ENCODE peak calls at places on chromosomes 5 and 9, in nine cellular contexts. One of them, this sample, is unnamed.

GRCh38 chr5:149641600-149641999 is 60.3 kb downstream of the ARHGEF37 start:
- DNase-seq in D341Med: no peak
- DNase-seq in amygdala: no peak
- DNase-seq in spleen: no peak
- DNase-seq in T-helper 2 cell treated with Interferon-gamma antibody and Interleukin-4, amounts not matched to agents 5 μg/mL and 100 μg/mL, for 36 hours: no peak
- DNase-seq in stomach: no peak
- DNase-seq in NCI-H1930: no peak
- DNase-seq in right lobe of liver: no peak
- DNase-seq in activated CD4-positive, alpha-beta T cell treated with anti-CD3 and anti-CD28 coated beads, Interleukin-2, amount 10 ng/mL, durations not matched to agents 7 days and 5 days: no peak
- DNase-seq in this sample: no peak

GRCh38 chr9:127921592-127922120 is 4.8 kb upstream of the ST6GALNAC4 start:
- DNase-seq in D341Med: peak; percentile 89
- DNase-seq in right lobe of liver: peak; percentile 81
- DNase-seq in stomach: peak; percentile 81
- DNase-seq in activated CD4-positive, alpha-beta T cell treated with anti-CD3 and anti-CD28 coated beads, Interleukin-2, amount 10 ng/mL, durations not matched to agents 7 days and 5 days: peak; percentile 79
- DNase-seq in NCI-H1930: peak; percentile 30
- DNase-seq in spleen: peak; percentile 94
- DNase-seq in amygdala: no peak
- DNase-seq in T-helper 2 cell treated with Interferon-gamma antibody and Interleukin-4, amounts not matched to agents 5 μg/mL and 100 μg/mL, for 36 hours: peak; percentile 71
- DNase-seq in this sample: no peak

GRCh38 chr5:76427481-76428140 is 24.5 kb downstream of the IQGAP2 start:
- DNase-seq in right lobe of liver: no peak
- DNase-seq in spleen: no peak
- DNase-seq in stomach: no peak
- DNase-seq in T-helper 2 cell treated with Interferon-gamma antibody and Interleukin-4, amounts not matched to agents 5 μg/mL and 100 μg/mL, for 36 hours: no peak
- DNase-seq in NCI-H1930: no peak
- DNase-seq in activated CD4-positive, alpha-beta T cell treated with anti-CD3 and anti-CD28 coated beads, Interleukin-2, amount 10 ng/mL, durations not matched to agents 7 days and 5 days: no peak
- DNase-seq in amygdala: no peak
- DNase-seq in D341Med: no peak
- DNase-seq in this sample: no peak

GRCh38 chr5:161263186-161263585 is 283.3 kb downstream of the GABRB2 start:
- DNase-seq in spleen: no peak
- DNase-seq in stomach: no peak
- DNase-seq in T-helper 2 cell treated with Interferon-gamma antibody and Interleukin-4, amounts not matched to agents 5 μg/mL and 100 μg/mL, for 36 hours: no peak
- DNase-seq in activated CD4-positive, alpha-beta T cell treated with anti-CD3 and anti-CD28 coated beads, Interleukin-2, amount 10 ng/mL, durations not matched to agents 7 days and 5 days: no peak
- DNase-seq in NCI-H1930: no peak
- DNase-seq in D341Med: no peak
- DNase-seq in amygdala: no peak
- DNase-seq in right lobe of liver: no peak
- DNase-seq in this sample: no peak

GRCh38 chr9:122580360-122580759 is 2.8 kb downstream of the OR1L8 start:
- DNase-seq in stomach: no peak
- DNase-seq in right lobe of liver: no peak
- DNase-seq in amygdala: no peak
- DNase-seq in D341Med: no peak
- DNase-seq in activated CD4-positive, alpha-beta T cell treated with anti-CD3 and anti-CD28 coated beads, Interleukin-2, amount 10 ng/mL, durations not matched to agents 7 days and 5 days: no peak
- DNase-seq in NCI-H1930: no peak
- DNase-seq in T-helper 2 cell treated with Interferon-gamma antibody and Interleukin-4, amounts not matched to agents 5 μg/mL and 100 μg/mL, for 36 hours: no peak
- DNase-seq in spleen: no peak
- DNase-seq in this sample: no peak

GRCh38 chr5:108654042-108654441 is 93.7 kb upstream of the FER start:
- DNase-seq in activated CD4-positive, alpha-beta T cell treated with anti-CD3 and anti-CD28 coated beads, Interleukin-2, amount 10 ng/mL, durations not matched to agents 7 days and 5 days: no peak
- DNase-seq in stomach: no peak
- DNase-seq in NCI-H1930: no peak
- DNase-seq in T-helper 2 cell treated with Interferon-gamma antibody and Interleukin-4, amounts not matched to agents 5 μg/mL and 100 μg/mL, for 36 hours: no peak
- DNase-seq in D341Med: no peak
- DNase-seq in amygdala: no peak
- DNase-seq in spleen: no peak
- DNase-seq in right lobe of liver: no peak
- DNase-seq in this sample: no peak

GRCh38 chr9:14304242-14304641 is 9.7 kb downstream of the NFIB start:
- DNase-seq in stomach: no peak
- DNase-seq in spleen: no peak
- DNase-seq in NCI-H1930: no peak
- DNase-seq in activated CD4-positive, alpha-beta T cell treated with anti-CD3 and anti-CD28 coated beads, Interleukin-2, amount 10 ng/mL, durations not matched to agents 7 days and 5 days: no peak
- DNase-seq in right lobe of liver: no peak
- DNase-seq in amygdala: no peak
- DNase-seq in T-helper 2 cell treated with Interferon-gamma antibody and Interleukin-4, amounts not matched to agents 5 μg/mL and 100 μg/mL, for 36 hours: no peak
- DNase-seq in D341Med: no peak
- DNase-seq in this sample: no peak

GRCh38 chr9:1954238-1954637 is 60.9 kb upstream of the SMARCA2 start:
- DNase-seq in activated CD4-positive, alpha-beta T cell treated with anti-CD3 and anti-CD28 coated beads, Interleukin-2, amount 10 ng/mL, durations not matched to agents 7 days and 5 days: no peak
- DNase-seq in T-helper 2 cell treated with Interferon-gamma antibody and Interleukin-4, amounts not matched to agents 5 μg/mL and 100 μg/mL, for 36 hours: no peak
- DNase-seq in amygdala: no peak
- DNase-seq in right lobe of liver: no peak
- DNase-seq in D341Med: no peak
- DNase-seq in spleen: no peak
- DNase-seq in NCI-H1930: no peak
- DNase-seq in stomach: no peak
- DNase-seq in this sample: no peak

GRCh38 chr5:100840364-100840763 is 62.7 kb downstream of the ST8SIA4 start:
- DNase-seq in spleen: no peak
- DNase-seq in amygdala: no peak
- DNase-seq in NCI-H1930: no peak
- DNase-seq in stomach: no peak
- DNase-seq in T-helper 2 cell treated with Interferon-gamma antibody and Interleukin-4, amounts not matched to agents 5 μg/mL and 100 μg/mL, for 36 hours: peak; percentile 54
- DNase-seq in right lobe of liver: no peak
- DNase-seq in activated CD4-positive, alpha-beta T cell treated with anti-CD3 and anti-CD28 coated beads, Interleukin-2, amount 10 ng/mL, durations not matched to agents 7 days and 5 days: no peak
- DNase-seq in D341Med: no peak
- DNase-seq in this sample: no peak

GRCh38 chr9:20972684-20973083 is 58.8 kb downstream of the HACD4 start:
- DNase-seq in spleen: no peak
- DNase-seq in stomach: no peak
- DNase-seq in right lobe of liver: no peak
- DNase-seq in NCI-H1930: no peak
- DNase-seq in amygdala: no peak
- DNase-seq in T-helper 2 cell treated with Interferon-gamma antibody and Interleukin-4, amounts not matched to agents 5 μg/mL and 100 μg/mL, for 36 hours: no peak
- DNase-seq in activated CD4-positive, alpha-beta T cell treated with anti-CD3 and anti-CD28 coated beads, Interleukin-2, amount 10 ng/mL, durations not matched to agents 7 days and 5 days: no peak
- DNase-seq in D341Med: no peak
- DNase-seq in this sample: no peak

GRCh38 chr5:126998201-126998631 is 32.1 kb downstream of the MARCHF3 start:
- DNase-seq in D341Med: no peak
- DNase-seq in activated CD4-positive, alpha-beta T cell treated with anti-CD3 and anti-CD28 coated beads, Interleukin-2, amount 10 ng/mL, durations not matched to agents 7 days and 5 days: no peak
- DNase-seq in stomach: no peak
- DNase-seq in amygdala: no peak
- DNase-seq in T-helper 2 cell treated with Interferon-gamma antibody and Interleukin-4, amounts not matched to agents 5 μg/mL and 100 μg/mL, for 36 hours: no peak
- DNase-seq in spleen: no peak
- DNase-seq in NCI-H1930: no peak
- DNase-seq in right lobe of liver: no peak
- DNase-seq in this sample: peak; percentile 10

GRCh38 chr9:134171316-134172197 is 7.2 kb upstream of the RNU6ATAC start:
- DNase-seq in spleen: peak; percentile 65
- DNase-seq in NCI-H1930: no peak
- DNase-seq in right lobe of liver: peak; percentile 56
- DNase-seq in stomach: no peak
- DNase-seq in amygdala: no peak
- DNase-seq in activated CD4-positive, alpha-beta T cell treated with anti-CD3 and anti-CD28 coated beads, Interleukin-2, amount 10 ng/mL, durations not matched to agents 7 days and 5 days: no peak
- DNase-seq in D341Med: no peak
- DNase-seq in T-helper 2 cell treated with Interferon-gamma antibody and Interleukin-4, amounts not matched to agents 5 μg/mL and 100 μg/mL, for 36 hours: no peak
- DNase-seq in this sample: no peak

GRCh38 chr9:110337727-110338522 is at the start of gene TXNDC8:
- DNase-seq in activated CD4-positive, alpha-beta T cell treated with anti-CD3 and anti-CD28 coated beads, Interleukin-2, amount 10 ng/mL, durations not matched to agents 7 days and 5 days: no peak
- DNase-seq in spleen: no peak
- DNase-seq in D341Med: no peak
- DNase-seq in right lobe of liver: no peak
- DNase-seq in NCI-H1930: no peak
- DNase-seq in amygdala: no peak
- DNase-seq in stomach: no peak
- DNase-seq in T-helper 2 cell treated with Interferon-gamma antibody and Interleukin-4, amounts not matched to agents 5 μg/mL and 100 μg/mL, for 36 hours: no peak
- DNase-seq in this sample: no peak

GRCh38 chr5:82792001-82792615 is 285.1 kb downstream of the TMEM167A start:
- DNase-seq in NCI-H1930: no peak
- DNase-seq in T-helper 2 cell treated with Interferon-gamma antibody and Interleukin-4, amounts not matched to agents 5 μg/mL and 100 μg/mL, for 36 hours: no peak
- DNase-seq in spleen: no peak
- DNase-seq in right lobe of liver: no peak
- DNase-seq in activated CD4-positive, alpha-beta T cell treated with anti-CD3 and anti-CD28 coated beads, Interleukin-2, amount 10 ng/mL, durations not matched to agents 7 days and 5 days: no peak
- DNase-seq in amygdala: no peak
- DNase-seq in D341Med: no peak
- DNase-seq in stomach: no peak
- DNase-seq in this sample: no peak

GRCh38 chr9:132833451-132834130 is 44.5 kb downstream of the AK8 start:
- DNase-seq in amygdala: no peak
- DNase-seq in stomach: no peak
- DNase-seq in spleen: no peak
- DNase-seq in right lobe of liver: no peak
- DNase-seq in activated CD4-positive, alpha-beta T cell treated with anti-CD3 and anti-CD28 coated beads, Interleukin-2, amount 10 ng/mL, durations not matched to agents 7 days and 5 days: no peak
- DNase-seq in D341Med: no peak
- DNase-seq in T-helper 2 cell treated with Interferon-gamma antibody and Interleukin-4, amounts not matched to agents 5 μg/mL and 100 μg/mL, for 36 hours: no peak
- DNase-seq in NCI-H1930: no peak
- DNase-seq in this sample: no peak

GRCh38 chr9:129347323-129348120 is 169.5 kb upstream of the IER5L start:
- DNase-seq in stomach: no peak
- DNase-seq in T-helper 2 cell treated with Interferon-gamma antibody and Interleukin-4, amounts not matched to agents 5 μg/mL and 100 μg/mL, for 36 hours: no peak
- DNase-seq in D341Med: no peak
- DNase-seq in right lobe of liver: no peak
- DNase-seq in amygdala: no peak
- DNase-seq in activated CD4-positive, alpha-beta T cell treated with anti-CD3 and anti-CD28 coated beads, Interleukin-2, amount 10 ng/mL, durations not matched to agents 7 days and 5 days: no peak
- DNase-seq in NCI-H1930: no peak
- DNase-seq in spleen: no peak
- DNase-seq in this sample: no peak

GRCh38 chr5:149931992-149932436 is 12.6 kb downstream of the PDE6A start:
- DNase-seq in stomach: no peak
- DNase-seq in amygdala: no peak
- DNase-seq in activated CD4-positive, alpha-beta T cell treated with anti-CD3 and anti-CD28 coated beads, Interleukin-2, amount 10 ng/mL, durations not matched to agents 7 days and 5 days: no peak
- DNase-seq in NCI-H1930: no peak
- DNase-seq in spleen: no peak
- DNase-seq in T-helper 2 cell treated with Interferon-gamma antibody and Interleukin-4, amounts not matched to agents 5 μg/mL and 100 μg/mL, for 36 hours: no peak
- DNase-seq in right lobe of liver: no peak
- DNase-seq in D341Med: no peak
- DNase-seq in this sample: peak; percentile 49

GRCh38 chr9:3419892-3420291 is 105.9 kb downstream of the RFX3 start:
- DNase-seq in right lobe of liver: no peak
- DNase-seq in NCI-H1930: no peak
- DNase-seq in spleen: no peak
- DNase-seq in activated CD4-positive, alpha-beta T cell treated with anti-CD3 and anti-CD28 coated beads, Interleukin-2, amount 10 ng/mL, durations not matched to agents 7 days and 5 days: no peak
- DNase-seq in D341Med: no peak
- DNase-seq in amygdala: no peak
- DNase-seq in T-helper 2 cell treated with Interferon-gamma antibody and Interleukin-4, amounts not matched to agents 5 μg/mL and 100 μg/mL, for 36 hours: no peak
- DNase-seq in stomach: no peak
- DNase-seq in this sample: no peak

GRCh38 chr5:134651531-134651930 is 2.9 kb downstream of the SEC24A start:
- DNase-seq in right lobe of liver: no peak
- DNase-seq in D341Med: no peak
- DNase-seq in activated CD4-positive, alpha-beta T cell treated with anti-CD3 and anti-CD28 coated beads, Interleukin-2, amount 10 ng/mL, durations not matched to agents 7 days and 5 days: no peak
- DNase-seq in stomach: no peak
- DNase-seq in spleen: no peak
- DNase-seq in T-helper 2 cell treated with Interferon-gamma antibody and Interleukin-4, amounts not matched to agents 5 μg/mL and 100 μg/mL, for 36 hours: no peak
- DNase-seq in amygdala: no peak
- DNase-seq in NCI-H1930: no peak
- DNase-seq in this sample: no peak

GRCh38 chr5:59299006-59299405 is 594.5 kb downstream of the PDE4D start:
- DNase-seq in T-helper 2 cell treated with Interferon-gamma antibody and Interleukin-4, amounts not matched to agents 5 μg/mL and 100 μg/mL, for 36 hours: no peak
- DNase-seq in amygdala: no peak
- DNase-seq in NCI-H1930: no peak
- DNase-seq in spleen: no peak
- DNase-seq in D341Med: no peak
- DNase-seq in stomach: no peak
- DNase-seq in right lobe of liver: no peak
- DNase-seq in activated CD4-positive, alpha-beta T cell treated with anti-CD3 and anti-CD28 coated beads, Interleukin-2, amount 10 ng/mL, durations not matched to agents 7 days and 5 days: no peak
- DNase-seq in this sample: no peak

GRCh38 chr9:37430841-37431597 is 8.5 kb downstream of the GRHPR start:
- DNase-seq in NCI-H1930: no peak
- DNase-seq in stomach: no peak
- DNase-seq in T-helper 2 cell treated with Interferon-gamma antibody and Interleukin-4, amounts not matched to agents 5 μg/mL and 100 μg/mL, for 36 hours: no peak
- DNase-seq in right lobe of liver: peak; percentile 77
- DNase-seq in D341Med: peak; percentile 50
- DNase-seq in amygdala: peak; percentile 70
- DNase-seq in spleen: no peak
- DNase-seq in activated CD4-positive, alpha-beta T cell treated with anti-CD3 and anti-CD28 coated beads, Interleukin-2, amount 10 ng/mL, durations not matched to agents 7 days and 5 days: no peak
- DNase-seq in this sample: peak; percentile 17

GRCh38 chr9:37486616-37487544 is 1.1 kb downstream of the POLR1E start:
- DNase-seq in activated CD4-positive, alpha-beta T cell treated with anti-CD3 and anti-CD28 coated beads, Interleukin-2, amount 10 ng/mL, durations not matched to agents 7 days and 5 days: no peak
- DNase-seq in stomach: no peak
- DNase-seq in T-helper 2 cell treated with Interferon-gamma antibody and Interleukin-4, amounts not matched to agents 5 μg/mL and 100 μg/mL, for 36 hours: no peak
- DNase-seq in amygdala: no peak
- DNase-seq in NCI-H1930: no peak
- DNase-seq in D341Med: peak; percentile 52
- DNase-seq in right lobe of liver: no peak
- DNase-seq in spleen: no peak
- DNase-seq in this sample: no peak

GRCh38 chr5:1880377-1881272 is 2.1 kb downstream of the IRX4 start:
- DNase-seq in D341Med: no peak
- DNase-seq in stomach: no peak
- DNase-seq in activated CD4-positive, alpha-beta T cell treated with anti-CD3 and anti-CD28 coated beads, Interleukin-2, amount 10 ng/mL, durations not matched to agents 7 days and 5 days: no peak
- DNase-seq in spleen: no peak
- DNase-seq in amygdala: no peak
- DNase-seq in T-helper 2 cell treated with Interferon-gamma antibody and Interleukin-4, amounts not matched to agents 5 μg/mL and 100 μg/mL, for 36 hours: no peak
- DNase-seq in NCI-H1930: no peak
- DNase-seq in right lobe of liver: no peak
- DNase-seq in this sample: no peak

GRCh38 chr5:66717455-66718373 is 121.5 kb downstream of the MAST4 start:
- DNase-seq in T-helper 2 cell treated with Interferon-gamma antibody and Interleukin-4, amounts not matched to agents 5 μg/mL and 100 μg/mL, for 36 hours: no peak
- DNase-seq in right lobe of liver: no peak
- DNase-seq in amygdala: no peak
- DNase-seq in NCI-H1930: no peak
- DNase-seq in spleen: no peak
- DNase-seq in D341Med: peak; percentile 27
- DNase-seq in stomach: no peak
- DNase-seq in activated CD4-positive, alpha-beta T cell treated with anti-CD3 and anti-CD28 coated beads, Interleukin-2, amount 10 ng/mL, durations not matched to agents 7 days and 5 days: no peak
- DNase-seq in this sample: no peak

GRCh38 chr5:117299940-117300339 is 725.3 kb upstream of the SEMA6A start:
- DNase-seq in spleen: no peak
- DNase-seq in D341Med: no peak
- DNase-seq in T-helper 2 cell treated with Interferon-gamma antibody and Interleukin-4, amounts not matched to agents 5 μg/mL and 100 μg/mL, for 36 hours: no peak
- DNase-seq in amygdala: no peak
- DNase-seq in activated CD4-positive, alpha-beta T cell treated with anti-CD3 and anti-CD28 coated beads, Interleukin-2, amount 10 ng/mL, durations not matched to agents 7 days and 5 days: no peak
- DNase-seq in NCI-H1930: no peak
- DNase-seq in stomach: no peak
- DNase-seq in right lobe of liver: no peak
- DNase-seq in this sample: no peak

GRCh38 chr5:73188764-73189521 is 15.9 kb downstream of the TMEM174 start:
- DNase-seq in activated CD4-positive, alpha-beta T cell treated with anti-CD3 and anti-CD28 coated beads, Interleukin-2, amount 10 ng/mL, durations not matched to agents 7 days and 5 days: no peak
- DNase-seq in NCI-H1930: no peak
- DNase-seq in right lobe of liver: no peak
- DNase-seq in D341Med: no peak
- DNase-seq in T-helper 2 cell treated with Interferon-gamma antibody and Interleukin-4, amounts not matched to agents 5 μg/mL and 100 μg/mL, for 36 hours: no peak
- DNase-seq in stomach: no peak
- DNase-seq in amygdala: no peak
- DNase-seq in spleen: no peak
- DNase-seq in this sample: no peak

GRCh38 chr9:135295556-135296300 is 183.9 kb upstream of the PPP1R26 start:
- DNase-seq in stomach: no peak
- DNase-seq in amygdala: no peak
- DNase-seq in NCI-H1930: no peak
- DNase-seq in right lobe of liver: no peak
- DNase-seq in activated CD4-positive, alpha-beta T cell treated with anti-CD3 and anti-CD28 coated beads, Interleukin-2, amount 10 ng/mL, durations not matched to agents 7 days and 5 days: no peak
- DNase-seq in D341Med: no peak
- DNase-seq in spleen: peak; percentile 36
- DNase-seq in T-helper 2 cell treated with Interferon-gamma antibody and Interleukin-4, amounts not matched to agents 5 μg/mL and 100 μg/mL, for 36 hours: no peak
- DNase-seq in this sample: no peak

GRCh38 chr5:68303038-68303738 is 87.6 kb downstream of the PIK3R1 start:
- DNase-seq in stomach: no peak
- DNase-seq in right lobe of liver: no peak
- DNase-seq in D341Med: no peak
- DNase-seq in activated CD4-positive, alpha-beta T cell treated with anti-CD3 and anti-CD28 coated beads, Interleukin-2, amount 10 ng/mL, durations not matched to agents 7 days and 5 days: no peak
- DNase-seq in amygdala: no peak
- DNase-seq in spleen: no peak
- DNase-seq in T-helper 2 cell treated with Interferon-gamma antibody and Interleukin-4, amounts not matched to agents 5 μg/mL and 100 μg/mL, for 36 hours: peak; percentile 30
- DNase-seq in NCI-H1930: no peak
- DNase-seq in this sample: no peak

GRCh38 chr5:89457411-89458329 is 574.7 kb upstream of the MEF2C start:
- DNase-seq in right lobe of liver: no peak
- DNase-seq in amygdala: no peak
- DNase-seq in stomach: no peak
- DNase-seq in T-helper 2 cell treated with Interferon-gamma antibody and Interleukin-4, amounts not matched to agents 5 μg/mL and 100 μg/mL, for 36 hours: no peak
- DNase-seq in D341Med: no peak
- DNase-seq in spleen: no peak
- DNase-seq in NCI-H1930: no peak
- DNase-seq in activated CD4-positive, alpha-beta T cell treated with anti-CD3 and anti-CD28 coated beads, Interleukin-2, amount 10 ng/mL, durations not matched to agents 7 days and 5 days: no peak
- DNase-seq in this sample: no peak

GRCh38 chr9:91896096-91896495 is 53.9 kb downstream of the ROR2 start:
- DNase-seq in right lobe of liver: no peak
- DNase-seq in amygdala: no peak
- DNase-seq in NCI-H1930: no peak
- DNase-seq in stomach: no peak
- DNase-seq in D341Med: no peak
- DNase-seq in spleen: no peak
- DNase-seq in activated CD4-positive, alpha-beta T cell treated with anti-CD3 and anti-CD28 coated beads, Interleukin-2, amount 10 ng/mL, durations not matched to agents 7 days and 5 days: no peak
- DNase-seq in T-helper 2 cell treated with Interferon-gamma antibody and Interleukin-4, amounts not matched to agents 5 μg/mL and 100 μg/mL, for 36 hours: no peak
- DNase-seq in this sample: no peak

GRCh38 chr5:87242242-87242641 is 25.4 kb upstream of the RASA1 start:
- DNase-seq in activated CD4-positive, alpha-beta T cell treated with anti-CD3 and anti-CD28 coated beads, Interleukin-2, amount 10 ng/mL, durations not matched to agents 7 days and 5 days: no peak
- DNase-seq in amygdala: no peak
- DNase-seq in stomach: no peak
- DNase-seq in D341Med: no peak
- DNase-seq in T-helper 2 cell treated with Interferon-gamma antibody and Interleukin-4, amounts not matched to agents 5 μg/mL and 100 μg/mL, for 36 hours: no peak
- DNase-seq in spleen: no peak
- DNase-seq in right lobe of liver: no peak
- DNase-seq in NCI-H1930: no peak
- DNase-seq in this sample: no peak